ENCODE peak calls at places on chromosomes 2 and 18, in eight cellular contexts. C is NCI-H1436; G is skeletal muscle cell; K is cerebellar cortex; I is effector memory CD4-positive, alpha-beta T cell; R is Peyer's patch; B is stimulated activated CD4-positive, alpha-beta T cell treated with anti-CD3 and anti-CD28 coated beads, Interleukin-12 subunit alpha, Interleukin-12 subunit beta, amount 100 ng/mL, for 4 hours; Y is H4. O is an unnamed sample.

GRCh38 chr18:13564579-13564978 is 161.8 kb downstream of the FAM210A start:
- DNase-seq in C (no peak), G (no peak), K (no peak), I (no peak), R (no peak), B (no peak), Y (no peak), O (no peak)

GRCh38 chr2:240929364-240930095 is 23.4 kb downstream of the CROCC2 start:
- DNase-seq in C (no peak), G (no peak), K (no peak), I (no peak), R (no peak), B (no peak), Y (no peak), O (no peak)

GRCh38 chr2:114526856-114527255 is 84.4 kb downstream of the DPP10 start:
- DNase-seq in C (no peak), G (no peak), K (no peak), I (no peak), R (no peak), B (no peak), Y (no peak), O (no peak)

GRCh38 chr2:9434484-9434883 is 11.0 kb downstream of the CPSF3 start:
- DNase-seq in C (no peak), G (no peak), K (no peak), I (no peak), R (no peak), B (no peak), Y (no peak), O (no peak)

GRCh38 chr2:225766431-225766830 is 366.9 kb downstream of the NYAP2 start:
- DNase-seq in C (no peak), G (no peak), K (no peak), I (no peak), R (no peak), B (no peak), Y (no peak), O (no peak)

GRCh38 chr2:215238485-215239098 is 73.3 kb upstream of the ATIC start:
- DNase-seq in C (no peak), G (no peak), K (no peak), I (no peak), R (no peak), B (no peak), Y (no peak), O (no peak)

GRCh38 chr2:182186132-182186735 is 200.6 kb downstream of the PPP1R1C start:
- DNase-seq in C (peak; percentile 55), G (no peak), K (peak; percentile 80), I (no peak), R (no peak), B (no peak), Y (peak; percentile 10), O (no peak)

GRCh38 chr2:45904267-45904921 is 252.9 kb downstream of the PRKCE start:
- DNase-seq in C (no peak), G (no peak), K (no peak), I (no peak), R (no peak), B (no peak), Y (no peak), O (no peak)

O was measured in T-helper 9 cell.